ENCODE peak calls at places on chromosomes 5 and 9, in eight cellular contexts. R, F, M, B, L, U, K and P are unnamed samples.
A peak's percentile ranks its signal among the peaks of the same experiment; 100 is the strongest.

GRCh38 chr9:124941689-124942561 is 1.0 kb upstream of the GOLGA1 start:
- DNase-seq in K (peak; percentile 51), B (peak; percentile 60), M (peak; percentile 16), F (peak; percentile 27), U (peak; percentile 76), L (peak; percentile 73), R (no peak), P (no peak)

GRCh38 chr5:180439911-180440769 is 54.0 kb upstream of the CNOT6 start:
- DNase-seq in R (no peak), L (no peak), B (no peak), F (no peak), U (no peak), M (no peak), K (no peak), P (peak; percentile 23)

GRCh38 chr9:117763314-117763713 is 59.1 kb downstream of the TLR4 start:
- DNase-seq in K (no peak), U (no peak), M (no peak), L (no peak), R (no peak), F (no peak), B (no peak), P (no peak)

GRCh38 chr9:135077497-135078200 is 9.8 kb upstream of the OLFM1 start:
- DNase-seq in F (no peak), U (no peak), K (no peak), B (no peak), M (no peak), L (no peak), R (no peak), P (no peak)

GRCh38 chr5:111584651-111585050 is 72.3 kb upstream of the STARD4 start:
- DNase-seq in K (no peak), B (no peak), R (no peak), M (no peak), U (no peak), F (no peak), L (no peak), P (no peak)

GRCh38 chr5:57683036-57683600 is 200.5 kb upstream of the ACTBL2 start:
- DNase-seq in M (no peak), B (no peak), K (no peak), U (no peak), L (no peak), F (no peak), R (no peak), P (no peak)

GRCh38 chr9:107782381-107782780 is 292.8 kb upstream of the KLF4 start:
- DNase-seq in R (no peak), M (peak; percentile 14), K (no peak), U (no peak), L (no peak), F (no peak), B (no peak), P (no peak)

GRCh38 chr9:119088002-119088401 is 281.2 kb downstream of the BRINP1 start:
- DNase-seq in K (no peak), M (no peak), B (no peak), U (no peak), F (no peak), R (no peak), L (no peak), P (no peak)

GRCh38 chr5:135456238-135457099 is 4.3 kb upstream of the TIFAB start:
- DNase-seq in L (no peak), U (peak; percentile 38), R (no peak), B (no peak), K (no peak), F (no peak), M (peak; percentile 53), P (no peak)

GRCh38 chr5:159133041-159133741 is 33.5 kb upstream of the EBF1 start:
- DNase-seq in R (peak; percentile 44), L (peak; percentile 51), K (no peak), F (no peak), U (peak; percentile 17), M (peak; percentile 60), B (no peak), P (no peak)

GRCh38 chr9:136840877-136841645 is 1.2 kb upstream of the AJM1 start:
- DNase-seq in F (no peak), M (no peak), U (peak; percentile 81), R (no peak), K (no peak), L (no peak), B (no peak), P (peak; percentile 70)

GRCh38 chr9:76425677-76426453 is 31.6 kb upstream of the RFK start:
- DNase-seq in U (no peak), F (no peak), L (no peak), B (no peak), R (no peak), M (no peak), K (no peak), P (no peak)

GRCh38 chr5:10331341-10331796 is 22.1 kb upstream of the MARCHF6 start:
- DNase-seq in M (no peak), R (no peak), B (no peak), L (no peak), K (no peak), F (no peak), U (peak; percentile 61), P (no peak)

GRCh38 chr5:107571621-107572489 is 98.9 kb downstream of the EFNA5 start:
- DNase-seq in B (peak; percentile 79), K (peak; percentile 83), R (peak; percentile 69), M (peak; percentile 91), F (peak; percentile 85), L (peak; percentile 70), U (peak; percentile 98), P (peak; percentile 92)

GRCh38 chr9:35954942-35955546 is 2.9 kb downstream of the OR2S2 start:
- DNase-seq in F (no peak), K (peak; percentile 9), R (peak; percentile 57), L (peak; percentile 65), M (peak; percentile 64), B (peak; percentile 45), U (peak; percentile 78), P (peak; percentile 50)

GRCh38 chr9:78781681-78782080 is 484.8 kb downstream of the PSAT1 start:
- DNase-seq in F (no peak), R (no peak), L (no peak), U (no peak), M (no peak), B (no peak), K (no peak), P (no peak)

GRCh38 chr9:12863624-12864023 is 88.8 kb downstream of the LURAP1L start:
- DNase-seq in U (no peak), M (no peak), B (no peak), L (no peak), F (no peak), R (no peak), K (no peak), P (no peak)

GRCh38 chr5:74378464-74378863 is 262.1 kb downstream of the ENC1 start:
- DNase-seq in R (no peak), U (no peak), M (no peak), F (no peak), B (no peak), K (no peak), L (no peak), P (no peak)

GRCh38 chr9:34490360-34490759 is 31.8 kb downstream of the DNAI1 start:
- DNase-seq in K (no peak), U (no peak), M (no peak), B (no peak), F (no peak), L (no peak), R (no peak), P (no peak)

GRCh38 chr9:27350382-27350781 is 53.4 kb upstream of the EQTN start:
- DNase-seq in R (no peak), M (no peak), K (no peak), U (no peak), L (no peak), B (no peak), F (no peak), P (no peak)

GRCh38 chr9:122265265-122265900 is 701 bp downstream of the MRRF start:
- DNase-seq in F (no peak), M (no peak), U (peak; percentile 43), K (peak; percentile 2), L (peak; percentile 42), B (peak; percentile 9), R (peak; percentile 64), P (no peak)

GRCh38 chr5:175693746-175694145 is 35.9 kb downstream of the HRH2 start:
- DNase-seq in B (no peak), K (no peak), M (no peak), L (no peak), U (no peak), F (no peak), R (no peak), P (no peak)

GRCh38 chr9:137069508-137070071 is 767 bp downstream of the SAPCD2 start:
- DNase-seq in M (no peak), U (no peak), B (no peak), R (no peak), L (no peak), F (no peak), K (no peak), P (no peak)

GRCh38 chr9:124399999-124400940 is 15.0 kb downstream of the PSMB7 start:
- DNase-seq in B (no peak), F (no peak), L (no peak), M (no peak), U (no peak), K (no peak), R (no peak), P (no peak)

GRCh38 chr5:60958088-60958487 is 13.1 kb downstream of the NDUFAF2 start:
- DNase-seq in F (no peak), U (no peak), K (no peak), R (no peak), M (no peak), B (no peak), L (no peak), P (no peak)